ENCODE peak calls at places on chromosome 22, in eight cellular contexts. T is GM12865; W is upper lobe of left lung; H is A549; R is SK-MEL-5; M is AG08395; Z is head of caudate nucleus; O is CD8-positive, alpha-beta T cell. Q is an unnamed sample.

GRCh38 chr22:28600546-28601143 is 79.0 kb downstream of the TTC28 start:
- DNase-seq in T (peak), W (no peak), H (peak), R (peak), M (peak), Z (peak), O (no peak), Q (peak)

GRCh38 chr22:35425546-35425945 is 25.6 kb downstream of the MCM5 start:
- DNase-seq in T (no peak), W (no peak), H (no peak), R (no peak), M (no peak), Z (no peak), O (no peak), Q (no peak)

GRCh38 chr22:20553947-20554741 is 46.7 kb downstream of the MED15 start:
- DNase-seq in T (no peak), W (no peak), H (no peak), R (no peak), M (no peak), Z (no peak), O (no peak), Q (no peak)

GRCh38 chr22:32200752-32201151 is 4.1 kb downstream of the RFPL2 start:
- DNase-seq in T (no peak), W (no peak), H (no peak), R (no peak), M (no peak), Z (no peak), O (no peak), Q (no peak)

GRCh38 chr22:36052505-36052941 is 23.9 kb upstream of the RBFOX2 start:
- DNase-seq in T (peak), W (peak), H (peak), R (no peak), M (peak), Z (no peak), O (no peak), Q (no peak)

GRCh38 chr22:38750638-38751037 is 5.2 kb downstream of the SUN2 start:
- DNase-seq in T (no peak), W (no peak), H (no peak), R (no peak), M (no peak), Z (no peak), O (no peak), Q (no peak)

GRCh38 chr22:31488346-31488883 is 1.2 kb downstream of the EIF4ENIF1 start:
- DNase-seq in T (peak), W (no peak), H (no peak), R (no peak), M (no peak), Z (no peak), O (no peak), Q (peak)

GRCh38 chr22:27068121-27068520 is 410.7 kb downstream of the MIAT start:
- DNase-seq in T (peak), W (no peak), H (no peak), R (no peak), M (no peak), Z (no peak), O (no peak), Q (no peak)

GRCh38 chr22:41910599-41911291 is 4.1 kb downstream of the SHISA8 start:
- DNase-seq in T (no peak), W (no peak), H (no peak), R (no peak), M (peak), Z (peak), O (peak), Q (no peak)

GRCh38 chr22:20019661-20020532 is 1.0 kb upstream of the TANGO2 start:
- DNase-seq in T (no peak), W (no peak), H (no peak), R (no peak), M (no peak), Z (no peak), O (no peak), Q (no peak)

GRCh38 chr22:50252081-50253045 is 1.3 kb upstream of the HDAC10 start:
- DNase-seq in T (peak), W (peak), H (peak), R (peak), M (peak), Z (peak), O (peak), Q (peak)

GRCh38 chr22:45717787-45718186 is 46.2 kb downstream of the ATXN10 start:
- DNase-seq in T (no peak), W (no peak), H (peak), R (no peak), M (peak), Z (no peak), O (no peak), Q (no peak)

GRCh38 chr22:41963453-41964105 is 5.7 kb upstream of the SEPTIN3 start:
- DNase-seq in T (no peak), W (peak), H (no peak), R (peak), M (no peak), Z (no peak), O (no peak), Q (peak)

GRCh38 chr22:17547995-17548755 is 15.1 kb upstream of the SLC25A18 start:
- DNase-seq in T (no peak), W (no peak), H (no peak), R (no peak), M (no peak), Z (no peak), O (no peak), Q (no peak)

GRCh38 chr22:22047776-22048175 is 65.2 kb upstream of the TOP3B start:
- DNase-seq in T (no peak), W (no peak), H (no peak), R (no peak), M (no peak), Z (no peak), O (no peak), Q (peak)

GRCh38 chr22:42961815-42962214 is 53.1 kb downstream of the PACSIN2 start:
- DNase-seq in T (no peak), W (no peak), H (no peak), R (no peak), M (no peak), Z (no peak), O (no peak), Q (no peak)

GRCh38 chr22:30240541-30241417 is 5.8 kb downstream of the LIF start:
- DNase-seq in T (no peak), W (no peak), H (no peak), R (no peak), M (no peak), Z (no peak), O (no peak), Q (peak)

Q was measured in Karpas-422.